ENCODE peak calls at places on chromosomes 4 and X, in four cellular contexts. E is prostate gland; U is transverse colon; V is CD8-positive, alpha-beta T cell. A is an unnamed sample. For H3K9me3, the result is how much of the 10 kb centered on the place peaks cover.

GRCh38 chr4:147640331-147640730 is 23.1 kb downstream of the TMEM184C start:
- DNase-seq in V (no peak), U (no peak), E (no peak), A (no peak)

GRCh38 chrX:15496809-15497208 is 3.7 kb upstream of the PIR start:
- DNase-seq in E (no peak), U (no peak), V (no peak), A (no peak)

GRCh38 chr4:127247293-127247952 is 385.3 kb upstream of the INTU start:
- DNase-seq in V (no peak), U (no peak), E (no peak), A (no peak)

GRCh38 chr4:186587416-186588018 is 32.1 kb upstream of the MTNR1A start:
- DNase-seq in U (peak), V (peak), E (peak), A (peak)

GRCh38 chr4:68272860-68273259 is 27.4 kb upstream of the TMPRSS11B start:
- DNase-seq in V (no peak), U (no peak), E (no peak), A (no peak)

GRCh38 chr4:81606796-81607550 is 135.3 kb upstream of the RASGEF1B start:
- DNase-seq in V (no peak), U (peak), E (no peak), A (no peak)

GRCh38 chrX:130130990-130131389 is 20.7 kb upstream of the ELF4 start:
- DNase-seq in E (no peak), U (no peak), V (no peak), A (no peak)

GRCh38 chr4:26896636-26897035 is 36.0 kb downstream of the STIM2 start:
- DNase-seq in V (no peak), E (no peak), U (no peak), A (no peak)

GRCh38 chr4:91837608-91838029 is 466.1 kb upstream of the GRID2 start:
- DNase-seq in V (no peak), U (no peak), E (no peak), A (no peak)

GRCh38 chr4:47075241-47075640 is 43.9 kb downstream of the GABRB1 start:
- DNase-seq in E (no peak), U (no peak), V (no peak), A (no peak)

GRCh38 chr4:8195431-8195830 is 3.7 kb upstream of the SH3TC1 start:
- DNase-seq in U (no peak), V (no peak), E (no peak), A (no peak)

GRCh38 chrX:13506574-13506973 is 62.8 kb upstream of the EGFL6 start:
- DNase-seq in V (peak), U (peak), E (no peak), A (peak)

GRCh38 chrX:130330706-130331105 is 9.0 kb upstream of the SLC25A14 start:
- DNase-seq in U (peak), E (peak), V (peak), A (peak)

GRCh38 chr4:90183254-90183653 is 56.1 kb downstream of the CCSER1 start:
- DNase-seq in V (no peak), E (no peak), U (peak), A (no peak)

GRCh38 chrX:2677764-2678163 is 13.3 kb upstream of the CD99 start:
- DNase-seq in E (peak), V (no peak), U (peak), A (peak)

GRCh38 chr4:78720994-78721677 is 55.0 kb upstream of the BMP2K start:
- DNase-seq in U (peak), E (no peak), V (peak), A (no peak)

GRCh38 chrX:53265771-53266170 is 15.6 kb downstream of the IQSEC2 start:
- DNase-seq in U (no peak), E (no peak), V (no peak), A (no peak)

GRCh38 chr4:108345862-108346530 is 177.3 kb upstream of the LEF1 start:
- DNase-seq in V (no peak), U (no peak), E (no peak), A (no peak)

GRCh38 chr4:38860788-38861424 is 4.3 kb upstream of the TLR6 start:
- DNase-seq in E (no peak), V (peak), U (peak), A (peak)

GRCh38 chr4:142818476-142818875 is 27.6 kb downstream of the INPP4B start:
- DNase-seq in U (no peak), V (no peak), E (no peak), A (no peak)

GRCh38 chr4:142818009-142818408 is 28.1 kb downstream of the INPP4B start:
- DNase-seq in U (no peak), E (no peak), V (no peak), A (no peak)

GRCh38 chr4:142813388-142813787 is 32.7 kb downstream of the INPP4B start:
- DNase-seq in E (no peak), U (no peak), V (no peak), A (no peak)

GRCh38 chr4:142817442-142817841 is 28.7 kb downstream of the INPP4B start:
- DNase-seq in V (no peak), U (no peak), E (no peak), A (no peak)

DNA sequence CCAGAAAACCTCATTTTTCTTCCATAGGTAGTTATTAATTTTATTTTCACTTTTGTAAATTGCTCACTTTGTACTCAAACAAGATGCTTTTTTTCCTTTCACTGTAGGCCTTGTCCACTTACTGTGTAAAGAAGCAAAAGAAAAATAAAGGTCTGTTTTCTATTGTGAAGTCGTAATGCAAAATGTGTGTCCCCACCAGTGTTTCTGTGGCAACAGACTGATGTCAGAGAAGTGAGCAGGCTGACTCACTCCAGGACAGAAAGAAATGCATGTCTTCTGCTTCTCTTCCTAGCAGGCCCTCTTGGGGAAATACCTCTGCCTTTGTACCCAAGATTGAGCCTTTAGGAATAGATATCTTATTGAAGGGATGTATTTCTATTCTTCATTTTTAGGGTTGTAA is 30.3 kb downstream of the INPP4B start:
- DNase-seq in V (no peak), U (no peak), E (no peak), A (no peak)
- H3K9me3 ChIP-seq in V (under half), U (under half), E (under half), A (under half)

DNA sequence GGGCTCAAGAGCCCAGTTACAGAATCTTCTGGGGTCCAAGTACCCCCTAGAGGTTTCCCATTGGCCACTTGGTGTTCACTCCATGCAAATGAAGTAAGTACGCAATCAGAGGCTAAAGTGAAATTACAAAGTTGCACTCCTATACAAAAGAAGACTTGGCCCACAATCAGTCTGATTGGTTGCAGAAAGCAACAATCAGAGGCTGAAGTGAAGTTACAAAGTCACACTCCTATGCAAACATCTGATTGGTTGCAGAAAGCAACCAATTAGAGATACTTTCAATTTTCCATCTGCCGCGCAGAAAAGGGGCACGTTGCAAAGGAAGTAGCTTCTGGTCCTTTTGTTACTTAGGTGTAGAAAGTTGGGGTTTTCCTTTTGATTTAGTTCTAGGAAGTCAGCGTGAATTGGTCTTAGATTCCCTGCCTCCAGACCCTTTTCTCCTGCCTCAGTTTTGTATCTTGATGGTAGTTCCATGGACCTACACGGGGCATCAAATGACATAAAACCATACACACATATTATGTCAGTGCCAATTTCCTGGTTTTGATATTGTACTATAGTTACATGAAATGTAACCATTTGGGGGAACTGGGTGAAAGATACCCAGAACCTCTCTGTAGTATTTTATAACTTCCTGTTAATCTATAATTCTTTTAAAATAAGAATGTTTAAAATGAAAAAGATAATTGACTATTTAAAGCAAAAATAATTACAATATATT is 12.4 kb upstream of the PIN4 start:
- DNase-seq in U (no peak), E (no peak), V (peak), A (no peak)
- H3K4me3 ChIP-seq in U (no peak), E (no peak), V (no peak), A (no peak)

DNA sequence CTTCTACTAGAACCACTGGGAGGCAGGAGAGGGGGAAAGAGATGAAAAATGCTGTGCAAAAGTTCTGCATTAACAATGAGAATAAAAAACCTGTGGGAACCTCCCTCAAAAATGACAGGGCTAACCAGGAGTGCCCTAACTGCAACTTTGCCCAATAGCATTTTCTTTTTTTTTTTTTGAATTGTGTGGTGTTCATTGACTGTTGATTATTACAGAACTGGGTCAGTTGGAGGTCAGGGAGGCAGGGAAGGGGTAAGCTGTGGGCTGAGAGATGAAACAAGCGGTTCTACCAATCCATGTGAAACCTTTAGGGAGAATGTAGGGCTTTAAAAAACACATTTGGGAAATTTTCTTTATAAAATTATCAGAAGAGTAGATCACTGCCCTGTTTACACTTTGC is 157.7 kb downstream of the SPRY1 start:
- DNase-seq in U (no peak), V (no peak), E (no peak), A (no peak)
- TF ChIP-seq CTCF in U (no peak), V (no peak), E (no peak), A (no peak)

DNA sequence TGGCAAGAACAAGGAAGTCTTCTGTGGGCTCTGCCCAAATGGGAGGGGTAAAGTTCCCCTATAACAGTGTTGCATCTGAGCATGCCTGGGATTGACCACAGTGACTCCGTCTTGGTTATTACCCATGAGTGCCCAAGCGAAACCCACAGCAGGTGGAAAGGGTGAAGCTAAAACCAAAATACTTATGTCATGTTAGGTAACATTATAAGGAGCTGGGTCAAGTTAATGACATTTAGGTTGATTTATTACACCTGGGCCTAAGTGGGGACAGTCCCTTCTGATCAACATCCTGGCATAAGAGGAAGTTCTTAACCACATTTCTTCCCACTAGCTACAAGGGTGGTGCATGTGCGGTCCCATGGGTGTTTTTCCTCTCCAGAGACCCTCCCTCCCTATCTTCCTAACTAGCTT is 1.3 kb upstream of the ZNF732 start:
- DNase-seq in U (no peak), V (no peak), E (no peak), A (no peak)
- H3K9me3 ChIP-seq in U (under half), V (under half), E (under half), A (under half)